ENCODE peak calls at places on chromosome X, in four cellular contexts. One of them, this sample, is unnamed.

GRCh38 chrX:25523574-25523973 is 507.8 kb upstream of the ARX start:
- DNase-seq in HepG2: peak; percentile 42
- DNase-seq in GM12865: peak; percentile 13
- DNase-seq in breast epithelium: no peak
- DNase-seq in this sample: no peak

GRCh38 chrX:1185556-1185955 is 26.9 kb downstream of the CRLF2 start:
- DNase-seq in HepG2: no peak
- DNase-seq in GM12865: no peak
- DNase-seq in breast epithelium: peak; percentile 9
- DNase-seq in this sample: peak; percentile 50

GRCh38 chrX:49627030-49627777 is 28.4 kb downstream of the GAGE1 start:
- DNase-seq in HepG2: peak; percentile 6
- DNase-seq in GM12865: peak; percentile 4
- DNase-seq in breast epithelium: no peak
- DNase-seq in this sample: no peak

GRCh38 chrX:71622347-71623104 is 4.2 kb upstream of the CXCR3 start:
- DNase-seq in HepG2: peak; percentile 58
- DNase-seq in GM12865: peak; percentile 92
- DNase-seq in breast epithelium: peak; percentile 58
- DNase-seq in this sample: peak; percentile 90

GRCh38 chrX:45900751-45901150 is 644.5 kb downstream of the ZNF674 start:
- DNase-seq in HepG2: no peak
- DNase-seq in GM12865: no peak
- DNase-seq in breast epithelium: no peak
- DNase-seq in this sample: no peak

GRCh38 chrX:130118941-130119640 is 8.8 kb upstream of the ELF4 start:
- DNase-seq in HepG2: no peak
- DNase-seq in GM12865: no peak
- DNase-seq in breast epithelium: no peak
- DNase-seq in this sample: no peak

GRCh38 chrX:28303486-28303885 is 283.8 kb upstream of the IL1RAPL1 start:
- DNase-seq in HepG2: no peak
- DNase-seq in GM12865: no peak
- DNase-seq in breast epithelium: no peak
- DNase-seq in this sample: no peak

GRCh38 chrX:16730450-16730849 is 11.0 kb downstream of the SYAP1 start:
- DNase-seq in HepG2: no peak
- DNase-seq in GM12865: no peak
- DNase-seq in breast epithelium: no peak
- DNase-seq in this sample: no peak

GRCh38 chrX:72142931-72143709 is 11.4 kb upstream of the RTL5 start:
- DNase-seq in HepG2: no peak
- DNase-seq in GM12865: no peak
- DNase-seq in breast epithelium: no peak
- DNase-seq in this sample: peak; percentile 70

GRCh38 chrX:47574096-47574553 is 8.1 kb upstream of the TIMP1 start:
- DNase-seq in HepG2: no peak
- DNase-seq in GM12865: no peak
- DNase-seq in breast epithelium: no peak
- DNase-seq in this sample: no peak

GRCh38 chrX:45623266-45623665 is 422.6 kb upstream of the DIPK2B start:
- DNase-seq in HepG2: no peak
- DNase-seq in GM12865: no peak
- DNase-seq in breast epithelium: no peak
- DNase-seq in this sample: no peak

GRCh38 chrX:112714357-112714918 is 34.7 kb upstream of the LHFPL1 start:
- DNase-seq in HepG2: no peak
- DNase-seq in GM12865: no peak
- DNase-seq in breast epithelium: no peak
- DNase-seq in this sample: no peak

GRCh38 chrX:153501530-153501929 is 6.8 kb downstream of the BGN start:
- DNase-seq in HepG2: no peak
- DNase-seq in GM12865: no peak
- DNase-seq in breast epithelium: no peak
- DNase-seq in this sample: no peak
- H3K4me3 ChIP-seq in HepG2: no peak overlapping the region
- H3K4me3 ChIP-seq in GM12865: no peak overlapping the region
- H3K4me3 ChIP-seq in breast epithelium: no peak overlapping the region
- H3K4me3 ChIP-seq in this sample: no peak overlapping the region

GRCh38 chrX:33086886-33087285 is 124.5 kb downstream of the DMD start:
- DNase-seq in HepG2: no peak
- DNase-seq in GM12865: no peak
- DNase-seq in breast epithelium: no peak
- DNase-seq in this sample: no peak

GRCh38 chrX:33078273-33078672 is 133.1 kb downstream of the DMD start:
- DNase-seq in HepG2: no peak
- DNase-seq in GM12865: no peak
- DNase-seq in breast epithelium: no peak
- DNase-seq in this sample: no peak

GRCh38 chrX:33087411-33087810 is 123.9 kb downstream of the DMD start:
- DNase-seq in HepG2: no peak
- DNase-seq in GM12865: no peak
- DNase-seq in breast epithelium: no peak
- DNase-seq in this sample: no peak

GRCh38 chrX:33082371-33082770 is 129.0 kb downstream of the DMD start:
- DNase-seq in HepG2: no peak
- DNase-seq in GM12865: no peak
- DNase-seq in breast epithelium: no peak
- DNase-seq in this sample: no peak
- H3K4me3 ChIP-seq in HepG2: no peak overlapping the region
- H3K4me3 ChIP-seq in GM12865: no peak overlapping the region
- H3K4me3 ChIP-seq in breast epithelium: no peak overlapping the region
- H3K4me3 ChIP-seq in this sample: no peak overlapping the region

GRCh38 chrX:68917799-68918198 is 89.0 kb downstream of the EFNB1 start:
- DNase-seq in HepG2: no peak
- DNase-seq in GM12865: no peak
- DNase-seq in breast epithelium: no peak
- DNase-seq in this sample: no peak

GRCh38 chrX:68915778-68916177 is 87.0 kb downstream of the EFNB1 start:
- DNase-seq in HepG2: no peak
- DNase-seq in GM12865: no peak
- DNase-seq in breast epithelium: no peak
- DNase-seq in this sample: no peak

GRCh38 chrX:68916891-68917290 is 88.1 kb downstream of the EFNB1 start:
- DNase-seq in HepG2: no peak
- DNase-seq in GM12865: no peak
- DNase-seq in breast epithelium: no peak
- DNase-seq in this sample: no peak

GRCh38 chrX:68912113-68912980 is 83.5 kb downstream of the EFNB1 start:
- DNase-seq in HepG2: no peak
- DNase-seq in GM12865: no peak
- DNase-seq in breast epithelium: no peak
- DNase-seq in this sample: no peak

GRCh38 chrX:68914337-68914989 is 85.6 kb downstream of the EFNB1 start:
- DNase-seq in HepG2: no peak
- DNase-seq in GM12865: no peak
- DNase-seq in breast epithelium: no peak
- DNase-seq in this sample: no peak
- H3K4me3 ChIP-seq in HepG2: no peak overlapping the region
- H3K4me3 ChIP-seq in GM12865: no peak overlapping the region
- H3K4me3 ChIP-seq in breast epithelium: no peak overlapping the region
- H3K4me3 ChIP-seq in this sample: no peak overlapping the region

DNA sequence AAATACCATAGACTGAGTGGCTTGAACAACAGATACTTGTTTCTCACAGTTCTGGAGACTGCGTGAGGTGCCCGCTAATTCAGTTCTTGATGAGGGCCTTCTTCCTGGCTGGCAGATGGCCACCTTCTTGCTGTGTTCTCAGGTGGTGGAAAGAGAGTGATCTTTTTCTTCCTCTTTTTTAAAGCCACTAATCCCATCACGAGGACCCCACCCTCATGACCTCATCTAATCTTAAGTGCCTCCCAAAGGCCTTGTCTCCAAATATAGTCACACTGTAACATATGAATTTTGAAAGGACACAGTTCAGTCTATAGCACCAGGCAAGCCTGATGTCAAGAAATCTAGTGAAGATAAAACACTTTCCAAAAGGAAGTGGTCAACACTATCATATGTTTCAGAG is 12.4 kb downstream of the VAMP7 start:
- DNase-seq in HepG2: no peak
- DNase-seq in GM12865: no peak
- DNase-seq in breast epithelium: no peak
- DNase-seq in this sample: no peak
- H3K4me3 ChIP-seq in HepG2: no peak overlapping the region
- H3K4me3 ChIP-seq in GM12865: no peak overlapping the region
- H3K4me3 ChIP-seq in breast epithelium: no peak overlapping the region
- H3K4me3 ChIP-seq in this sample: no peak overlapping the region

GRCh38 chrX:39905946-39906345 is 191.8 kb downstream of the BCOR start:
- DNase-seq in HepG2: no peak
- DNase-seq in GM12865: no peak
- DNase-seq in breast epithelium: no peak
- DNase-seq in this sample: no peak

GRCh38 chrX:39910651-39911050 is 187.1 kb downstream of the BCOR start:
- DNase-seq in HepG2: no peak
- DNase-seq in GM12865: no peak
- DNase-seq in breast epithelium: no peak
- DNase-seq in this sample: no peak

GRCh38 chrX:39909996-39910395 is 187.8 kb downstream of the BCOR start:
- DNase-seq in HepG2: no peak
- DNase-seq in GM12865: no peak
- DNase-seq in breast epithelium: no peak
- DNase-seq in this sample: no peak

GRCh38 chrX:39905475-39905889 is 192.3 kb downstream of the BCOR start:
- DNase-seq in HepG2: no peak
- DNase-seq in GM12865: no peak
- DNase-seq in breast epithelium: no peak
- DNase-seq in this sample: no peak

DNA sequence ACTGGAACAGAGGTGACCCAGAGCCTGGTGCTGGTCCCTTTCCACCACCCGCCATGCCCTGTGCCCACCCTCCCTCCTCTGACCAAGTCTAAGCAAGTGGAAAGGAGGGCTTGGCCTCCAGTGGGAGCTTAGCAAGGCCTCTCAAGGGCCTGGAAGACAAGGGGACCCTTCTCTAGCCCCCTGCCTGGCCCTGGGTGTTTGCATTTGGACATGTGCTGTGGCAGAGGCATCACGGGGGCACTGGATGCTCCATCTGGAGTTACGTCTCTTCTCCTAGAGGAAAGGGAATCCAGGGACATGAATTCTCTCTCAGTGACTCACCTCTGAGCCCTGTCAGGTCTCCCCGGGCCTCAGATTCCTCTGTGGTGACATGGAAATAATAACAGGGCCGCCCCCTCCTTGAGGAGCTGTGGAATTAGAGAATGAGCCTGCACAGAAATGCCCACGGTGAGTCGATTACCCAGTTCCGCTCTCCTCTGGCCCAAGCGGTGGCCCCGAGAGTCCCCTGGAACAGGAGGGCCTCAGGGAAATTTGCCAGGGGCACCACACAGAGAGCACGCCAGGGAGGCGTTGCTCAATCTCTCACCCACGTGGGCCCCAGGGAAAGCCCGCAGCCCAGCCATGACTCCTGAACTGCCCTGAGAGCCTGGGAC is 189.7 kb downstream of the BCOR start:
- DNase-seq in HepG2: peak; percentile 61
- DNase-seq in GM12865: peak; percentile 48
- DNase-seq in breast epithelium: no peak
- DNase-seq in this sample: no peak
- H3K4me3 ChIP-seq in HepG2: no peak overlapping the region
- H3K4me3 ChIP-seq in GM12865: no peak overlapping the region
- H3K4me3 ChIP-seq in breast epithelium: no peak overlapping the region
- H3K4me3 ChIP-seq in this sample: no peak overlapping the region

DNA sequence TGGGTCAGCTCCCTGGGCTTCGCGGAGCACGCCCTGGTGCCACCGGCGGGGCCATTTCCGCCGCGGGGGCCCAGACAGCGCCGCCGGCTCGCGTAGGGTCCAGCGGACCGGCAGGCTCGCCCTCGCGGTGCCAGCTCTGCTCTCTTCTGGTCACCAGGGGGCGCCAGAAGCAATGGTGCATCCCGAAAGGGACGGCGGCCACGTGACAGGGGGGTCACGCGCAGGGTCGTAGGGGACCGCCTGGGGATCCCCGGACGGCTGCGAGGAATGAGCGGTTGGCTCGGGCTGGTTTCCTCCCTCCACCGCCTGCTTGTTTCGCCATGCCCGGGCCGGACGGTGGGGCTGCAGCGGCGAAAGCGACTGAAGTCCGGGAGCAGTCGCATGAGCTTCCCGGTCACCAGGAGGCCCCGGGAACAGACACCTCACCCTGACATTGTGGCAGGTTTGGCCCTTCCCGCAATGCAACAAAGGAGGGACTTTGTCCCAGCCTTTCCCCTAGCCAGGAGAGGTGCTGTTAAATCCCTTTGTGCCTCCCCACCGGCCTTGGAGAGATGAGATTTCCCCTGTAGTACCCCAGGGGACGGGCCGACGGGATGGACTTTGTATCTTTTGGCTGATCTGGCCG is 15.8 kb downstream of the ZCCHC12 start:
- DNase-seq in HepG2: peak; percentile 58
- DNase-seq in GM12865: peak; percentile 20
- DNase-seq in breast epithelium: peak; percentile 54
- DNase-seq in this sample: peak; percentile 93
- H3K4me3 ChIP-seq in HepG2: peak overlapping the region; percentile 37
- H3K4me3 ChIP-seq in GM12865: no peak overlapping the region
- H3K4me3 ChIP-seq in breast epithelium: peak overlapping the region; percentile 36
- H3K4me3 ChIP-seq in this sample: no peak overlapping the region

DNA sequence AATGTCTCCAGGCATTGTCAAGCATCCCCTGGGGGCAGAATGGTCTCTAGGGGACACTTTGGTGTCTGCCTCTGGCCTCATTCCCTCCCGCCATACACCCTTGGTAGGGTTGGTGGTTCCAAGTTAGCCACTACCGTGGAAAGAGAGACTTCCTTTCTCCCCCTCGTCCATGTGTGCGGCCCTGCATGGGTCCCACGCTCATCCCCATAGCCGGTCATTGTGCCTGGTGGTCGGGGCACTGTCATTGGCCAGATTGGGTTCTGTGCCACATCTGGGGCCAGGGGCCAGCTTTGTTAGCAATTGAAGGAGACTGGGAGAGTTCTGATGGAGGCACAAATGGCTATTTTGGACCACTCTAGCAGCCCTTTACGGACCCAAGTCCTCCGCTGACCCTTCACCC is 17.3 kb downstream of the CLCN4 start:
- DNase-seq in HepG2: no peak
- DNase-seq in GM12865: no peak
- DNase-seq in breast epithelium: no peak
- DNase-seq in this sample: peak; percentile 80
- H3K4me3 ChIP-seq in HepG2: no peak overlapping the region
- H3K4me3 ChIP-seq in GM12865: no peak overlapping the region
- H3K4me3 ChIP-seq in breast epithelium: no peak overlapping the region
- H3K4me3 ChIP-seq in this sample: no peak overlapping the region

DNA sequence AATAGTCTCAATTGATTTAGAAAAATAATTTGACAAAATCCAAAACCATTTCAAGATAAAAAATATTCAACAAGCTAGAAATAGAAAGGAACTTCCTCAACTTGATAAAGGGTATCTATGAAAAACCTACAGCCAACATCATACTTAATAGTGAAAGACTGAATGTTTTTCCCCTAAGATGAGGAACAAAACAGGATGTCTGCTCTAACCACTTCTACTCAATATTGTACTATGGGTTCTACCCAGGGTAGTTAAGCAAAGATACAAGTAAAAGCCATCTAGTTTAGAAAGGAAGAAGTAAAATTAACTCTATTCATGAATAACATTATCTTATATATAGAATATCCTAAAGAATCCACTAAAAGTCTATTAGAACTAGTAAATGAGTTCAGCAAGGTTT is 21.5 kb upstream of the SYTL5 start:
- DNase-seq in HepG2: no peak
- DNase-seq in GM12865: no peak
- DNase-seq in breast epithelium: no peak
- DNase-seq in this sample: no peak
- H3K4me3 ChIP-seq in HepG2: no peak overlapping the region
- H3K4me3 ChIP-seq in GM12865: no peak overlapping the region
- H3K4me3 ChIP-seq in breast epithelium: no peak overlapping the region
- H3K4me3 ChIP-seq in this sample: no peak overlapping the region

This sample was measured in lower leg skin.